ENCODE peak calls at places on chromosomes 1 and 21, in nine cellular contexts. Q is NCI-H510A treated with DMSO at 0.1 percent for 48 hours, U is NCI-H1105, T is posterior vena cava, S is GM12891, Z is GM10248, R is ecto neural progenitor cell, J is lower lobe of right lung, L is HFFc6. O is an unnamed sample.

GRCh38 chr1:228082975-228083870 is 715 bp downstream of the ARF1 start:
- DNase-seq in Q (no peak), U (no peak), T (peak), S (no peak), Z (peak), R (no peak), J (peak), L (no peak), O (no peak)

GRCh38 chr1:11691302-11691914 is at the start of gene DRAXIN:
- DNase-seq in Q (peak), U (peak), T (no peak), S (no peak), Z (no peak), R (peak), J (no peak), L (no peak), O (no peak)

GRCh38 chr1:236343246-236343862 is 50.7 kb upstream of the EDARADD start:
- DNase-seq in Q (no peak), U (no peak), T (no peak), S (no peak), Z (no peak), R (peak), J (no peak), L (no peak), O (no peak)

GRCh38 chr1:26067432-26067911 is at the start of gene TRIM63:
- DNase-seq in Q (no peak), U (no peak), T (no peak), S (no peak), Z (no peak), R (no peak), J (no peak), L (no peak), O (no peak)

GRCh38 chr1:63928197-63929105 is 154.6 kb downstream of the ROR1 start:
- DNase-seq in Q (no peak), U (no peak), T (no peak), S (no peak), Z (no peak), R (no peak), J (no peak), L (no peak), O (no peak)

GRCh38 chr1:93989601-93990000 is 80.4 kb upstream of the GCLM start:
- DNase-seq in Q (no peak), U (no peak), T (no peak), S (no peak), Z (no peak), R (no peak), J (no peak), L (no peak), O (no peak)

GRCh38 chr1:228318823-228319241 is 87.8 kb downstream of the TRIM11 start:
- DNase-seq in Q (no peak), U (no peak), T (no peak), S (no peak), Z (no peak), R (no peak), J (peak), L (no peak), O (no peak)

GRCh38 chr21:45455321-45456013 is 50.5 kb downstream of the COL18A1 start:
- DNase-seq in Q (no peak), U (peak), T (peak), S (no peak), Z (no peak), R (no peak), J (no peak), L (no peak), O (no peak)

GRCh38 chr1:109627692-109628399 is 8.2 kb downstream of the AMPD2 start:
- DNase-seq in Q (no peak), U (no peak), T (peak), S (no peak), Z (peak), R (peak), J (no peak), L (no peak), O (no peak)

GRCh38 chr1:53678948-53679825 is 59.8 kb downstream of the GLIS1 start:
- DNase-seq in Q (no peak), U (no peak), T (no peak), S (no peak), Z (no peak), R (no peak), J (no peak), L (no peak), O (no peak)

O was measured in activated T-helper 2 cell treated with anti-CD3 and anti-CD28 coated beads, Interferon-gamma antibody, Interleukin-2, Interleukin-4, amounts not matched to agents 10 μg/mL and 5 μg/mL and 100 μg/mL, durations not matched to agents 14 hours and 24 hours and 36 hours.